ENCODE peak calls at places on chromosomes 6 and 20, in eight cellular contexts. G is HCT116, Z is lower leg skin, O is gastrocnemius medialis, R is endothelial cell of umbilical vein, Q is upper lobe of left lung, W is right lobe of liver, I is spleen. V is an unnamed sample.

GRCh38 chr6:99822741-99823512 is 171.1 kb downstream of the MCHR2 start:
- DNase-seq in G (peak), Z (no peak), O (no peak), R (peak), Q (no peak), W (no peak), I (no peak), V (no peak)

GRCh38 chr6:66481216-66481615 is 774.2 kb upstream of the EYS start:
- DNase-seq in G (no peak), Z (no peak), O (no peak), R (no peak), Q (no peak), W (no peak), I (peak), V (no peak)

GRCh38 chr6:90294989-90295853 is 1.4 kb downstream of the BACH2 start:
- DNase-seq in G (no peak), Z (peak), O (peak), R (peak), Q (peak), W (peak), I (peak), V (peak)

GRCh38 chr20:34222208-34222607 is 19.0 kb upstream of the ASIP start:
- DNase-seq in G (no peak), Z (peak), O (no peak), R (no peak), Q (peak), W (no peak), I (no peak), V (no peak)

GRCh38 chr20:45157977-45158376 is 16.7 kb upstream of the PI3 start:
- DNase-seq in G (peak), Z (no peak), O (no peak), R (peak), Q (no peak), W (no peak), I (no peak), V (no peak)

GRCh38 chr6:46784535-46784934 is 8.7 kb upstream of the MEP1A start:
- DNase-seq in G (no peak), Z (no peak), O (no peak), R (no peak), Q (no peak), W (no peak), I (no peak), V (no peak)

GRCh38 chr6:158474961-158475343 is 84.9 kb upstream of the TMEM181 start:
- DNase-seq in G (no peak), Z (no peak), O (no peak), R (peak), Q (no peak), W (no peak), I (no peak), V (no peak)

GRCh38 chr6:75414445-75415021 is 79.1 kb downstream of the FILIP1 start:
- DNase-seq in G (no peak), Z (no peak), O (no peak), R (no peak), Q (no peak), W (no peak), I (no peak), V (no peak)

GRCh38 chr6:19836799-19837510 is at the start of gene ID4:
- DNase-seq in G (no peak), Z (peak), O (peak), R (peak), Q (peak), W (peak), I (no peak), V (peak)

GRCh38 chr6:73854998-73855718 is 159.2 kb downstream of the CD109 start:
- DNase-seq in G (peak), Z (no peak), O (no peak), R (peak), Q (no peak), W (no peak), I (no peak), V (peak)

GRCh38 chr20:47276856-47277541 is 79.5 kb downstream of the ZMYND8 start:
- DNase-seq in G (no peak), Z (peak), O (peak), R (peak), Q (no peak), W (no peak), I (no peak), V (peak)

GRCh38 chr6:143965503-143966171 is 42.4 kb downstream of the PLAGL1 start:
- DNase-seq in G (no peak), Z (no peak), O (no peak), R (no peak), Q (no peak), W (no peak), I (no peak), V (no peak)

GRCh38 chr6:130293800-130294199 is 71.0 kb upstream of the SAMD3 start:
- DNase-seq in G (peak), Z (no peak), O (no peak), R (peak), Q (no peak), W (no peak), I (no peak), V (peak)

GRCh38 chr20:51569815-51570741 is 27.6 kb upstream of the NFATC2 start:
- DNase-seq in G (no peak), Z (peak), O (peak), R (peak), Q (no peak), W (no peak), I (no peak), V (no peak)

GRCh38 chr6:145380186-145380585 is 355.1 kb downstream of the EPM2A start:
- DNase-seq in G (no peak), Z (no peak), O (no peak), R (no peak), Q (no peak), W (no peak), I (no peak), V (no peak)

GRCh38 chr6:167661456-167662103 is 165.1 kb upstream of the AFDN start:
- DNase-seq in G (no peak), Z (no peak), O (no peak), R (no peak), Q (no peak), W (no peak), I (peak), V (no peak)

GRCh38 chr6:89917216-89917615 is 22.9 kb downstream of the GJA10 start:
- DNase-seq in G (no peak), Z (no peak), O (no peak), R (no peak), Q (no peak), W (no peak), I (no peak), V (no peak)

GRCh38 chr6:26338810-26339209 is 26.2 kb upstream of the BTN3A2 start:
- DNase-seq in G (no peak), Z (no peak), O (no peak), R (no peak), Q (no peak), W (no peak), I (no peak), V (no peak)

GRCh38 chr6:139473239-139473701 is 98.8 kb upstream of the CITED2 start:
- DNase-seq in G (no peak), Z (peak), O (peak), R (no peak), Q (peak), W (peak), I (no peak), V (peak)

GRCh38 chr6:149895702-149896310 is 2.1 kb downstream of the RAET1E start:
- DNase-seq in G (peak), Z (no peak), O (peak), R (peak), Q (peak), W (no peak), I (peak), V (peak)

GRCh38 chr20:44295995-44296394 is 15.0 kb downstream of the FITM2 start:
- DNase-seq in G (no peak), Z (no peak), O (no peak), R (no peak), Q (peak), W (no peak), I (no peak), V (no peak)

GRCh38 chr6:31874836-31875572 is 3.8 kb downstream of the SLC44A4 start:
- DNase-seq in G (no peak), Z (no peak), O (no peak), R (no peak), Q (no peak), W (no peak), I (no peak), V (no peak)

GRCh38 chr6:149044394-149044965 is 273.0 kb upstream of the TAB2 start:
- DNase-seq in G (no peak), Z (no peak), O (no peak), R (no peak), Q (no peak), W (no peak), I (no peak), V (no peak)

GRCh38 chr6:131825946-131826345 is 18.1 kb downstream of the ENPP1 start:
- DNase-seq in G (no peak), Z (no peak), O (no peak), R (no peak), Q (no peak), W (no peak), I (no peak), V (no peak)

GRCh38 chr20:57888591-57888990 is 178.8 kb upstream of the PMEPA1 start:
- DNase-seq in G (no peak), Z (no peak), O (no peak), R (no peak), Q (peak), W (no peak), I (no peak), V (no peak)

GRCh38 chr20:6169251-6169650 is 46.4 kb upstream of the FERMT1 start:
- DNase-seq in G (no peak), Z (no peak), O (no peak), R (no peak), Q (no peak), W (no peak), I (no peak), V (peak)

GRCh38 chr6:147752686-147753418 is 244.4 kb downstream of the SAMD5 start:
- DNase-seq in G (no peak), Z (no peak), O (no peak), R (no peak), Q (no peak), W (no peak), I (no peak), V (no peak)

GRCh38 chr6:32967151-32968091 is 973 bp upstream of the BRD2 start:
- DNase-seq in G (peak), Z (no peak), O (peak), R (peak), Q (peak), W (no peak), I (no peak), V (no peak)

GRCh38 chr20:51930775-51931174 is 128.5 kb upstream of the SALL4 start:
- DNase-seq in G (peak), Z (no peak), O (no peak), R (peak), Q (no peak), W (no peak), I (no peak), V (no peak)

GRCh38 chr6:117951783-117952182 is 44.7 kb downstream of the SLC35F1 start:
- DNase-seq in G (no peak), Z (no peak), O (no peak), R (no peak), Q (no peak), W (no peak), I (no peak), V (no peak)

GRCh38 chr20:62516345-62516744 is 40.5 kb upstream of the GATA5 start:
- DNase-seq in G (no peak), Z (no peak), O (no peak), R (no peak), Q (no peak), W (no peak), I (no peak), V (no peak)

GRCh38 chr6:130620338-130620781 is 206.8 kb upstream of the SMLR1 start:
- DNase-seq in G (no peak), Z (no peak), O (no peak), R (peak), Q (no peak), W (no peak), I (no peak), V (no peak)

GRCh38 chr6:169626169-169626833 is 75.5 kb downstream of the WDR27 start:
- DNase-seq in G (no peak), Z (peak), O (no peak), R (no peak), Q (no peak), W (no peak), I (peak), V (no peak)

GRCh38 chr6:125752773-125753172 is 3.3 kb downstream of the HEY2 start:
- DNase-seq in G (no peak), Z (no peak), O (no peak), R (no peak), Q (no peak), W (no peak), I (no peak), V (no peak)

GRCh38 chr6:125750692-125751333 is 1.4 kb downstream of the HEY2 start:
- DNase-seq in G (no peak), Z (no peak), O (no peak), R (no peak), Q (no peak), W (no peak), I (no peak), V (no peak)

GRCh38 chr6:125753218-125753936 is 3.9 kb downstream of the HEY2 start:
- DNase-seq in G (peak), Z (no peak), O (no peak), R (peak), Q (no peak), W (peak), I (no peak), V (no peak)

GRCh38 chr6:125751334-125751916 is 2.0 kb downstream of the HEY2 start:
- DNase-seq in G (no peak), Z (no peak), O (no peak), R (no peak), Q (no peak), W (no peak), I (no peak), V (no peak)

GRCh38 chr6:125753937-125754259 is 4.5 kb downstream of the HEY2 start:
- DNase-seq in G (no peak), Z (no peak), O (no peak), R (no peak), Q (no peak), W (no peak), I (no peak), V (no peak)
- TF ChIP-seq CTCF in G (no peak), Z (no peak), O (no peak), R (no peak), Q (no peak), W (no peak), I (no peak), V (no peak)

DNA sequence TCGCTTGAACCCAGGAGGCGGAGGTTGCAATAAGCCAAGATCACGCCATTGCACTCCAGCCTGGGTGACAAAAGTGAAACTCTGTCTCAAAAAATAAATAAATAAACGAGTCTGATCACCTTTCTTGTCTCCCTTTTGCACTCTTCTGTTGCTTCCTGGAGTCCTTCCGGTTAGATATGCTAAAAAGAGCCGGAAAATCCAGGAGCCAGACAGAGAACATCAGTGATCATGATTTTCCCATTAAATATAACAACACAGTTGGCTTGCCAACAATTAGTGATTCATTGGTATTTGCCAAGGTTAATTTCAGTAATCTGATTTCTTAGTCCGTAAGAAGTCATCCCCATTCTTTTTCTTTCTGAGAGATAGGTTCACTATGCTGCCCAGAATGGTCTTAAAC is 3.7 kb upstream of the MCM3 start:
- DNase-seq in G (no peak), Z (no peak), O (no peak), R (no peak), Q (no peak), W (no peak), I (no peak), V (no peak)
- TF ChIP-seq POLR2A in G (no peak), Z (no peak), O (no peak), R (no peak), Q (no peak), W (no peak), I (no peak), V (no peak)

GRCh38 chr6:113457751-113458150 is 399.4 kb upstream of the MARCKS start:
- DNase-seq in G (no peak), Z (no peak), O (no peak), R (no peak), Q (no peak), W (no peak), I (no peak), V (no peak)

GRCh38 chr6:113458368-113459010 is 398.7 kb upstream of the MARCKS start:
- DNase-seq in G (no peak), Z (no peak), O (no peak), R (peak), Q (no peak), W (no peak), I (no peak), V (no peak)

GRCh38 chr6:113464536-113464935 is 392.6 kb upstream of the MARCKS start:
- DNase-seq in G (no peak), Z (no peak), O (no peak), R (no peak), Q (no peak), W (no peak), I (no peak), V (no peak)

GRCh38 chr6:113464959-113465358 is 392.2 kb upstream of the MARCKS start:
- DNase-seq in G (peak), Z (no peak), O (no peak), R (peak), Q (no peak), W (no peak), I (no peak), V (no peak)

GRCh38 chr6:113461153-113461897 is 395.8 kb upstream of the MARCKS start:
- DNase-seq in G (no peak), Z (no peak), O (no peak), R (peak), Q (no peak), W (no peak), I (no peak), V (no peak)
- TF ChIP-seq CTCF in G (peak), Z (no peak), O (no peak), R (peak), Q (no peak), W (no peak), I (no peak), V (no peak)

DNA sequence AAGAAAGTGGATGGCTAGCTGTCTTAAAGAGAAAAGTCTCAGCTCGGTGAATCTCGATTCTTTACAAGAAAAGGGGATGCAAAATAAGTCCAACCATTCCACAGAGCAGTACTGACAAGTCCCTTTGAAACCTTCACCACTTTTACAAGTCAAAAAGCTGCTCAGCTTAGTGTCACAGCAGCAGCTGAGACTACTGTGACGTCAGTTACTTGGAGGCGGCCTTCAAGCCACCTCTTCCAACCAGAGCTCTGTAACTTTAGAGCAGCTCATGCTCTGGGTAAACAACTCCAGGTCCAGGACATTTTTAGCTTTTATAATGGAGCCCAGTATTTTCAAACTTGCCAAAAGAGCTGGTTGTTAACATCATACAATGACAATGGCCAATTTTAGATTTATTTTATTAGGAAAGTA is at the start of gene KIAA0408:
- DNase-seq in G (no peak), Z (peak), O (peak), R (peak), Q (peak), W (no peak), I (no peak), V (no peak)
- TF ChIP-seq POLR2A in G (no peak), Z (no peak), O (peak), R (no peak), Q (no peak), W (no peak), I (no peak), V (no peak)

GRCh38 chr20:3707508-3707899 is 4.9 kb downstream of the SIGLEC1 start:
- DNase-seq in G (no peak), Z (no peak), O (no peak), R (no peak), Q (no peak), W (no peak), I (peak), V (no peak)

GRCh38 chr20:3710703-3711417 is 1.5 kb downstream of the SIGLEC1 start:
- DNase-seq in G (peak), Z (peak), O (peak), R (peak), Q (peak), W (peak), I (peak), V (peak)

GRCh38 chr20:3711418-3712043 is 869 bp downstream of the SIGLEC1 start:
- DNase-seq in G (no peak), Z (no peak), O (no peak), R (no peak), Q (no peak), W (no peak), I (peak), V (no peak)

GRCh38 chr20:3712279-3712873 is at the start of gene SIGLEC1:
- DNase-seq in G (no peak), Z (peak), O (peak), R (no peak), Q (peak), W (no peak), I (peak), V (peak)

GRCh38 chr20:3710027-3710426 is 2.4 kb downstream of the SIGLEC1 start:
- DNase-seq in G (no peak), Z (no peak), O (no peak), R (no peak), Q (no peak), W (no peak), I (peak), V (no peak)
- TF ChIP-seq CTCF in G (peak), Z (no peak), O (no peak), R (no peak), Q (no peak), W (no peak), I (no peak), V (no peak)

DNA sequence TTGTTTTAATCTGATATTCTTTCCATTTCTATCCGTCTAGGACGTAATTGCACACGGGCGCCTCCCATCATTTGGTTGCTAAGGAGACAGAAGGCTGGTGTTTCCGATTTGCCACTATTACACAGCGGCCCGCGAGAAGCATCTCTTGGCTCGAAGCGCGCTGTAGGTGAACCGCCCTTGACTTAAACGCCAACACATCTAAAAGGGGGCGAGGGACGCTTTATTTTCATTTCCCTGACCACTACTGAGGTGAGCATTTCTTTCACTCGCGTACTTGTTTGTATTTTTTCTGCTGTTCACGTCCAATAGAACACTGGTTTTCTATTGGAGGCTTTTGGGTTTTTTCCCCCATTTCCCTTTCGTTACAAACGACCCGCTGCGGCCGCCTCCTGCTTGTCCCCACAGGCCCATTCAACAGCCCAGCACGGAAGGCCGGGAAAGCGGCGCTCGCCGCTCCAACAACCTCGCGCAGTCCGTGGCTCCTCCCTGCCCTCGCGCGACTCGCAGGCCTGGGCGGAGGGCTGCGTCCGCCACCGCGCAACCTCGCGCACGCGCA is 505 bp upstream of the WRNIP1 start:
- DNase-seq in G (no peak), Z (peak), O (peak), R (no peak), Q (peak), W (peak), I (peak), V (peak)
- TF ChIP-seq POLR2A in G (peak), Z (no peak), O (no peak), R (peak), Q (peak), W (no peak), I (no peak), V (peak)

GRCh38 chr6:125190667-125191066 is 37.1 kb downstream of the TPD52L1 start:
- DNase-seq in G (no peak), Z (no peak), O (no peak), R (no peak), Q (no peak), W (no peak), I (no peak), V (no peak)

GRCh38 chr6:125193208-125193607 is 39.6 kb downstream of the TPD52L1 start:
- DNase-seq in G (no peak), Z (no peak), O (no peak), R (no peak), Q (no peak), W (no peak), I (no peak), V (no peak)

GRCh38 chr6:125192610-125192930 is 39.0 kb downstream of the TPD52L1 start:
- DNase-seq in G (no peak), Z (no peak), O (no peak), R (no peak), Q (no peak), W (no peak), I (no peak), V (no peak)

GRCh38 chr6:125189494-125189893 is 35.9 kb downstream of the TPD52L1 start:
- DNase-seq in G (no peak), Z (no peak), O (no peak), R (peak), Q (no peak), W (no peak), I (no peak), V (no peak)

GRCh38 chr6:125191916-125192609 is 38.5 kb downstream of the TPD52L1 start:
- DNase-seq in G (peak), Z (peak), O (peak), R (peak), Q (peak), W (no peak), I (no peak), V (peak)
- TF ChIP-seq CTCF in G (peak), Z (no peak), O (peak), R (peak), Q (peak), W (peak), I (peak), V (peak)